ENCODE peak calls at places on chromosomes 1 and 21, in seven cellular contexts. S is body of pancreas, U is cardiac muscle cell, D is PC-9, T is nephron progenitor cell, I is neural crest cell, B is H9. E is an unnamed sample.

GRCh38 chr1:235404190-235404589 is 37.0 kb downstream of the TBCE start:
- DNase-seq in I (no peak), T (no peak), B (no peak), D (peak; percentile 58), U (no peak), S (no peak), E (no peak)

GRCh38 chr1:30104551-30104950 is 618.8 kb downstream of the MATN1 start:
- DNase-seq in U (no peak), D (no peak), I (no peak), B (no peak), T (no peak), S (no peak), E (no peak)

GRCh38 chr1:228003461-228004330 is 3.1 kb upstream of the WNT3A start:
- DNase-seq in D (no peak), I (no peak), S (no peak), B (no peak), T (no peak), U (no peak), E (no peak)

GRCh38 chr1:20366766-20367602 is 76.3 kb downstream of the VWA5B1 start:
- DNase-seq in B (peak; percentile 86), S (peak; percentile 44), I (peak; percentile 46), U (peak; percentile 53), D (no peak), T (peak; percentile 58), E (no peak)

GRCh38 chr1:184022651-184023050 is 14.9 kb downstream of the COLGALT2 start:
- DNase-seq in D (no peak), U (no peak), B (no peak), S (peak; percentile 68), T (no peak), I (no peak), E (no peak)

GRCh38 chr21:26966978-26967913 is at the start of gene ADAMTS5:
- DNase-seq in D (no peak), U (peak; percentile 58), S (peak; percentile 14), B (peak; percentile 52), I (peak; percentile 37), T (peak; percentile 64), E (peak; percentile 89)

GRCh38 chr1:1068077-1068373 is 6.1 kb downstream of the RNF223 start:
- DNase-seq in U (no peak), S (no peak), D (no peak), I (no peak), T (peak; percentile 48), B (no peak), E (no peak)

GRCh38 chr1:92784051-92784638 is 763 bp downstream of the EVI5 start:
- DNase-seq in D (no peak), B (peak; percentile 31), T (no peak), U (peak; percentile 35), S (peak; percentile 32), I (no peak), E (no peak)

GRCh38 chr1:32447469-32448185 is 17.2 kb upstream of the ZBTB8B start:
- DNase-seq in U (peak; percentile 39), B (peak; percentile 81), I (peak; percentile 44), S (no peak), D (no peak), T (peak; percentile 58), E (no peak)

GRCh38 chr1:182527680-182528079 is 61.4 kb downstream of the RNASEL start:
- DNase-seq in T (no peak), D (no peak), I (no peak), U (no peak), S (no peak), B (no peak), E (no peak)

GRCh38 chr1:202311880-202312635 is 29.7 kb downstream of the UBE2T start:
- DNase-seq in I (no peak), U (no peak), D (no peak), B (no peak), S (no peak), T (no peak), E (no peak)

GRCh38 chr1:39639333-39640130 is at the start of gene HEYL:
- DNase-seq in B (peak; percentile 92), S (peak; percentile 92), T (peak; percentile 94), U (peak; percentile 70), D (peak; percentile 56), I (peak; percentile 52), E (no peak)
- TF ChIP-seq CTCF in B (peak; percentile 68), S (peak; percentile 78), T (peak; percentile 45), U (peak; percentile 47), D (no peak), I (peak; percentile 55), E (peak; percentile 9)

GRCh38 chr1:147491098-147491497 is 50.2 kb upstream of the BCL9 start:
- DNase-seq in U (no peak), B (peak; percentile 38), T (no peak), I (no peak), D (no peak), S (no peak), E (no peak)

GRCh38 chr1:147496044-147496443 is 45.3 kb upstream of the BCL9 start:
- DNase-seq in T (no peak), D (no peak), U (no peak), S (no peak), B (no peak), I (no peak), E (no peak)

GRCh38 chr1:147493349-147493748 is 48.0 kb upstream of the BCL9 start:
- DNase-seq in U (no peak), I (no peak), B (no peak), D (no peak), T (no peak), S (no peak), E (no peak)

GRCh38 chr1:147494998-147495580 is 46.2 kb upstream of the BCL9 start:
- DNase-seq in D (peak; percentile 61), T (peak; percentile 69), B (peak; percentile 84), S (peak; percentile 76), U (peak; percentile 90), I (peak; percentile 55), E (peak; percentile 88)

DNA sequence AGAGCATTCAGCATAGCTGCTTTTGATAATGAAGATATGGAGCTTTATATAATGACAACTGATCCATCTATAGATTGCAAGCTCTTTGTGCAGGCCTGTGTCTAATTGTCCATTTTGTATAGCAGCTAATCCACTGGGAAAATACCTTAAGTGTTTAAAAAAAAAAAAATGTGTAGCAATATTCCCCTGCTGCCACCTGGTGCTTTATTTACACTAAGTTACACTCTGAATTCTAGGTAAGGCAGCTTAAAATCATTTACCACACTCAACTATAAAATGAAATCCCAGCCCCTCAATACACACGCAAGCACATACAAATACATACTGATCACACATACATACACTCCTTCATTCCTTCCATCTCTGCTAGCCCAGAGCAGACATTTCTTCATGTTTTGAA is 49.1 kb upstream of the BCL9 start:
- DNase-seq in B (no peak), I (no peak), D (no peak), T (no peak), U (no peak), S (no peak), E (no peak)
- TF ChIP-seq CTCF in B (no peak), I (no peak), D (no peak), T (no peak), U (no peak), S (no peak), E (no peak)

DNA sequence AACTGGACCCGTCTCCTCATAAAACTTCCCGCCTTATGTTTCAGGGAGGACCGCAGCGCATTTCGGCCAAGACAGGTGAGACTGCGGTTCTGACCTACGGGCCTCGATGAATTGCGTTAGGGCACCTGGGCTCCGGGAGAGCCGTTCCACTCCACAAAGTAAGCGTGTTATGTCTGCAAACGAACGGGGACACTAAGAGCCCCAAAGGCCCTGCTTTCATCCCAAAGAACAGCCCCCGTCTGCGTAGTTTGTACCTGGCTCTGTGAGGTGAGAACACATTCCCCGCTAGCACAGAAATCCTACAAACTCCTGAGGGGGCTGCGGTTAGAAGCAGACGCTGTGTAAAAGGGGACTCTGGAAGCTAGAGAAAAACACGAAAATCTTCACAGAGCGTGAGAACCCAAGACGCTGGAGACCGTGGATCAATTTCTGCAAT is 41.6 kb upstream of the PPIAL4F start:
- DNase-seq in S (no peak), B (no peak), D (no peak), U (no peak), I (no peak), T (peak; percentile 16), E (no peak)
- TF ChIP-seq CTCF in S (no peak), B (no peak), D (no peak), U (no peak), I (no peak), T (no peak), E (no peak)

DNA sequence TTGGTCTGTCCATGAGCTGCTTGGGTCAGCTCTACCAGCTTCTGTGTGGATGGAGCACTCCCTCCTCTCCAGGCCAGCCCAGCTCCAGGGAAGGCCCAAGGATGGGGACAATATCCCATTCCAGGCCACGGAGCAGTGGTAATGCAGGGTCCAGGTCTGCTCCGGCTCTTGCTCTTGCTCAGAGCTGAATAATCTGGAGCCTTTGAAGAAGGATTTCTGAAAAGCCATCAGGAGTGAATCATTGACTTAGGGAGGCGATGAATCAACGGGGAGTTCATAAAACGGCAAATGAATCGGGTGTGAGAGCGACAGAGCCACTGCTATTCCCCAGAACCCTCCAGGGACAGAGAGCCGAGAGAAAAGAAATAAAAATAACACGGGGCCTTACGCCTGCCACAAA is 7.8 kb downstream of the POU3F1 start:
- DNase-seq in U (no peak), B (no peak), D (no peak), I (no peak), S (no peak), T (no peak), E (no peak)
- TF ChIP-seq CTCF in U (no peak), B (no peak), D (no peak), I (no peak), S (no peak), T (no peak), E (no peak)

E was measured in osteocyte.